ENCODE peak calls at places on chromosomes 11 and 22, in five cellular contexts. G, V, S, L and U are unnamed samples.

GRCh38 chr11:77113382-77114088 is 10.9 kb downstream of the OMP start:
- DNase-seq in G (no peak), V (peak), S (peak), L (peak), U (peak)

GRCh38 chr22:22576244-22576988 is 17.4 kb upstream of the PRAME start:
- DNase-seq in G (no peak), V (peak), S (peak), L (peak), U (peak)

GRCh38 chr22:26826431-26826935 is 169.1 kb downstream of the MIAT start:
- DNase-seq in G (no peak), V (no peak), S (no peak), L (no peak), U (no peak)

GRCh38 chr11:27701262-27702105 is 1.2 kb upstream of the BDNF start:
- DNase-seq in G (no peak), V (peak), S (peak), L (peak), U (peak)

GRCh38 chr22:44330188-44330726 is 17.5 kb upstream of the SHISAL1 start:
- DNase-seq in G (peak), V (no peak), S (no peak), L (no peak), U (no peak)

GRCh38 chr22:21972293-21972779 is 10.3 kb downstream of the TOP3B start:
- DNase-seq in G (no peak), V (peak), S (peak), L (peak), U (peak)

GRCh38 chr22:46047226-46047625 is 70.3 kb upstream of the WNT7B start:
- DNase-seq in G (peak), V (no peak), S (no peak), L (no peak), U (no peak)

GRCh38 chr11:64298966-64299846 is 952 bp upstream of the CATSPERZ start:
- DNase-seq in G (peak), V (peak), S (no peak), L (no peak), U (no peak)

GRCh38 chr11:84947970-84948600 is 679.1 kb downstream of the DLG2 start:
- DNase-seq in G (no peak), V (no peak), S (peak), L (peak), U (no peak)

GRCh38 chr11:1639666-1640065 is 10.1 kb downstream of the KRTAP5-5 start:
- DNase-seq in G (peak), V (no peak), S (no peak), L (no peak), U (no peak)

GRCh38 chr11:8384199-8384821 is 120.6 kb upstream of the LMO1 start:
- DNase-seq in G (peak), V (peak), S (peak), L (peak), U (no peak)

GRCh38 chr22:43118024-43118849 is 7.7 kb downstream of the BIK start:
- DNase-seq in G (no peak), V (no peak), S (no peak), L (no peak), U (peak)

GRCh38 chr11:130737866-130738431 is 178.3 kb downstream of the SNX19 start:
- DNase-seq in G (peak), V (no peak), S (peak), L (peak), U (no peak)

GRCh38 chr11:74443071-74443864 is 24.1 kb downstream of the KCNE3 start:
- DNase-seq in G (no peak), V (no peak), S (no peak), L (peak), U (no peak)

GRCh38 chr11:304915-305833 is 2.4 kb upstream of the IFITM2 start:
- DNase-seq in G (peak), V (peak), S (peak), L (peak), U (peak)

GRCh38 chr11:789951-790350 is at the start of gene CEND1:
- DNase-seq in G (no peak), V (peak), S (peak), L (peak), U (peak)

GRCh38 chr11:69003301-69003865 is 9.7 kb downstream of the MRGPRF start:
- DNase-seq in G (peak), V (no peak), S (no peak), L (no peak), U (no peak)

GRCh38 chr22:33957086-33957485 is 36.8 kb upstream of the LARGE1 start:
- DNase-seq in G (no peak), V (no peak), S (no peak), L (no peak), U (no peak)

GRCh38 chr11:45665206-45665932 is at the start of gene CHST1:
- DNase-seq in G (peak), V (peak), S (no peak), L (peak), U (no peak)

GRCh38 chr11:73359341-73359740 is 16.9 kb upstream of the RELT start:
- DNase-seq in G (peak), V (peak), S (peak), L (no peak), U (no peak)

GRCh38 chr11:114251797-114252327 is 44.3 kb upstream of the NNMT start:
- DNase-seq in G (peak), V (no peak), S (no peak), L (no peak), U (no peak)
- TF ChIP-seq CTCF in G (no peak), V (no peak), S (no peak), L (no peak), U (no peak)

GRCh38 chr22:37832022-37832857 is 9.1 kb downstream of the GALR3 start:
- DNase-seq in G (no peak), V (no peak), S (no peak), L (no peak), U (no peak)
- TF ChIP-seq CTCF in G (no peak), V (no peak), S (no peak), L (no peak), U (no peak)

DNA sequence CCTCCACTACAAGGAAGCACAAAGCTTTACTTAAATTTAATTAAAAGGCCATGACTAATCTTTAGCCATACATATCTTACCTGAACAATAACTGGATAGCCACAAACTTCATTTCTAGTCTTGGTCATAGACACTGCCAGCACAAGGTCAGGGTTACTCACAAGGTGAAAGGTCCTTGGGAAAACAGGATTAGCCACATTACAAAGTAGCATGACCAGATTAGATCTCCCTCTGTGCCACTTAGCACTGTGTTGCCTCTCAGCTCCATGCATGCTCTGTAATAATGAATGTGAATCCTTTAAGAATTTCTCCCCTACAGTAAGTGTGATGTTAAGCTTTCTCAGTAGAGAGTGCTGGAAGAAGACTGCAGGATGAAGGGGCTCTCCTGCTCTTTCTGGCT is 325.1 kb upstream of the MPPED2 start:
- DNase-seq in G (no peak), V (no peak), S (no peak), L (no peak), U (no peak)
- TF ChIP-seq CTCF in G (no peak), V (no peak), S (no peak), L (no peak), U (no peak)

GRCh38 chr11:100445231-100445735 is 241.8 kb upstream of the ARHGAP42 start:
- DNase-seq in G (no peak), V (no peak), S (peak), L (peak), U (no peak)
- TF ChIP-seq CTCF in G (no peak), V (no peak), S (no peak), L (no peak), U (no peak)

DNA sequence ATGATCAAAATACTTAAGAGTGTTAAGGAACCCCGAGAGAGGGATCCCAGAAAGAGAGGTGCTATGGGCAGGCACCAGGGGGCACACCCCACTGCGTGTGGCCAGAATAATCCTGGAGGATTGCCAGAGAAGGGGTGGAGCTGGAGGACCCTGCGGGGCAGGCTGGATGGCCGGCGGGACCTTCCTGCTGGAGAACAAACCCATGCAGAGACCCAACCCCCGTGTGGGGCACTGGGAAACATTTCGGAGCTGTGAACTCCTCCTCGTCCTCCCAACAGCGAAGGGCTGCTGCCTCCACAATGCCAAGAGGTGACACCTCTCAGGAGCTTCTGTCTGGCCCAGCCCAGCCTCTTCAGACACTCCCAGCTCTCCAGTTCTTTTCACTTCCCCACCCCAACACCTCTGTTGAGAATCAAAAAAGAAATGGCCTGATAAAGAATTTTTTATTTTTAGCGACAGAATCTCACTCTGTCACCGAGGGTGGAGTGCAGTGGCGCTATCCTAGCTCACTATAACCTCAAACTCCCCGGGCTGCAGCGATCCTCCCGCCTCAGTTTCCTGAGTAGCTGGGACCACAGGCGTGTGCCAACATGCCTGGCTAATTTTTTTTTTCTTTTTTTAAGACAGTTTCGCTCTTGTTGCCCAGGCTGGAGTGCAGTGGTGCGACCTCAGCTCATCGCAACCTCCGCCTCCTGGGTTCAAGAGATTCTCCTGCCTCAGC is 25.6 kb downstream of the RHOD start:
- DNase-seq in G (no peak), V (peak), S (peak), L (peak), U (no peak)
- TF ChIP-seq CTCF in G (no peak), V (peak), S (no peak), L (no peak), U (no peak)

GRCh38 chr11:119704849-119705248 is 24.2 kb downstream of the NECTIN1 start:
- DNase-seq in G (no peak), V (no peak), S (no peak), L (no peak), U (no peak)

GRCh38 chr11:119705362-119705761 is 23.6 kb downstream of the NECTIN1 start:
- DNase-seq in G (no peak), V (no peak), S (no peak), L (no peak), U (no peak)

GRCh38 chr11:119706029-119706428 is 23.0 kb downstream of the NECTIN1 start:
- DNase-seq in G (no peak), V (no peak), S (no peak), L (no peak), U (no peak)

GRCh38 chr11:119709171-119709570 is 19.8 kb downstream of the NECTIN1 start:
- DNase-seq in G (no peak), V (no peak), S (no peak), L (no peak), U (no peak)

GRCh38 chr11:119706887-119707286 is 22.1 kb downstream of the NECTIN1 start:
- DNase-seq in G (no peak), V (no peak), S (no peak), L (no peak), U (no peak)
- TF ChIP-seq CTCF in G (no peak), V (peak), S (peak), L (peak), U (no peak)

DNA sequence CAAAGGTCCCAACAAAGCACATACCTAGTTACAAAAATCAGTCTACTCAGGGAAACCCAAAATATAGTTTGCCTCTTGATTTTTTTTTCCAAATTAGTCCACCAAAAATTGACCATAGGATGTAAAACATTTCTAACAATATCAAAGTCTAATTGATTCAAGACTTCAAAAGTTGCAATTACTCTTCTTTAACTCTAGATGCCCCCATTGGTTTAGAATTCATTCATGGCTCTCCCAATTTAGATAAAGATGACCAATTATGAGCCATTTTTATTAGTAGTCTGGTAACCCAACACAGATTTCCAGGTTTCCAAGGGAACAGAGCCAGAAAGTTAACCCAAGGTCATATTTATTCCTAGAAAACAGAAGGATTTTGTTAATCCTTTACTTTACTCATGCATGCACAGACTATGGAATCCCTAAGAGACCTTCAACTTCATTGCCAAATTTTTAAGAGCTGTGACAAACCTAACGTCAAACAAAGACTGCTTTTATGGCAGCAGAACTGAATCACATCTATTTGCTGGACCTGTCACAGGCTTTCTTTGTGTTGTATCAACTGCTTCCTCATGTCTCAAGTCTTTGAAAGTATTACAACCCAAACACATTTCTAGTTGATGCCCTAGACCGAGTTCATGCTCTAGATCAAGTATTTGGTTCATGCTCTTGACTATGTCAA is 55.3 kb downstream of the C22orf42 start:
- DNase-seq in G (no peak), V (no peak), S (peak), L (peak), U (no peak)
- TF ChIP-seq CTCF in G (no peak), V (peak), S (peak), L (peak), U (peak)

DNA sequence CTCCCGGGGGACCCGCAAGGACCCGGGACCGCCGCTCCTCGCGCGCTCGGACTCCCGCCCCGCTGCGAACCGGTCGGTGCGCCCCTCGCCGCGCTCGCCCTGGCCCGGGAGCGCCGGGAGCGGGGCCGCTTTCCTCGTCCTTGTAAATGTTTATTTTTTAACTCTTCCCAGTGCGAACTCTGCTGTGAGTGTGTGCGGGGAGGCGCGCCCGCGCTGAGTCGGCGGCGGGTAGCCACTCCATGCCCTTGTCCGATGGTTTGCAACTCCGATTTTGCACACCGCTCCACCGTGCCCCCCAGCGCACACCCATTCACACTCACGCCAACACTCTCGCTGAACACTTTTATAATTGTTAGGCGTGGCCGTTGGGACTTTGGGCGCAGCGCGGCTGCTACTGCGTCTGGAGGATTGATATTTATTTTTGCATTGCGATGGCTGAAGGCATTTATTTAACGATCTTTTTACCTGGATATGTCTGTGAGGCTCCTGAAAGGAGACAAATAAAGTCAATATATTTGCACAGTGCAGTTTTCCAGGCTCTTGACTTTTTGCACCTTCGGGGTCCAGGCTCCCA is 1.0 kb downstream of the C11orf96 start:
- DNase-seq in G (no peak), V (peak), S (no peak), L (peak), U (no peak)
- TF ChIP-seq CTCF in G (no peak), V (no peak), S (no peak), L (no peak), U (no peak)